ENCODE peak calls at places on chromosomes 4 and X, in six cellular contexts. Z is neural crest cell, Q is A549, U is epithelial cell of esophagus, C is breast epithelium, X is hepatocyte. I is an unnamed sample.

GRCh38 chr4:2744576-2745270 is 11.4 kb downstream of the TNIP2 start:
- DNase-seq in X (no peak), Z (no peak), U (no peak), Q (no peak), C (no peak), I (no peak)

GRCh38 chr4:176333076-176333475 is 13.3 kb downstream of the SPCS3 start:
- DNase-seq in X (no peak), U (no peak), C (no peak), Z (no peak), Q (no peak), I (no peak)

GRCh38 chr4:187128226-187128625 is 404.6 kb upstream of the FAT1 start:
- DNase-seq in C (no peak), Q (no peak), Z (no peak), U (peak; percentile 93), X (no peak), I (no peak)

GRCh38 chr4:1326751-1327525 is 20.1 kb upstream of the UVSSA start:
- DNase-seq in U (no peak), Z (no peak), Q (no peak), C (no peak), X (no peak), I (no peak)

GRCh38 chrX:38819709-38820108 is 18.4 kb downstream of the MID1IP1 start:
- DNase-seq in Q (no peak), U (peak; percentile 13), Z (no peak), C (no peak), X (no peak), I (no peak)

GRCh38 chr4:81786063-81786763 is 314.5 kb upstream of the RASGEF1B start:
- DNase-seq in Q (no peak), Z (no peak), U (no peak), C (no peak), X (peak; percentile 30), I (no peak)

GRCh38 chrX:31091819-31092218 is 20.0 kb upstream of the FTHL17 start:
- DNase-seq in Q (no peak), U (peak; percentile 27), Z (no peak), C (no peak), X (no peak), I (no peak)

GRCh38 chr4:47801481-47802002 is 36.3 kb downstream of the CORIN start:
- DNase-seq in Q (no peak), C (no peak), U (no peak), X (no peak), Z (no peak), I (no peak)

GRCh38 chrX:26558719-26559386 is 342.9 kb downstream of the MAGEB5 start:
- DNase-seq in X (no peak), U (no peak), C (no peak), Q (no peak), Z (no peak), I (no peak)

GRCh38 chr4:143085224-143085623 is 99.5 kb upstream of the USP38 start:
- DNase-seq in U (no peak), Z (no peak), C (no peak), Q (peak; percentile 2), X (no peak), I (no peak)

GRCh38 chr4:111923786-111924185 is 221.5 kb upstream of the FAM241A start:
- DNase-seq in C (no peak), U (peak; percentile 74), X (no peak), Q (no peak), Z (no peak), I (no peak)

GRCh38 chr4:38654273-38654672 is 9.7 kb upstream of the KLF3 start:
- DNase-seq in C (no peak), X (no peak), Q (no peak), Z (no peak), U (no peak), I (no peak)

GRCh38 chr4:23789765-23790164 is 100.1 kb downstream of the PPARGC1A start:
- DNase-seq in U (peak; percentile 6), X (peak; percentile 10), Z (no peak), C (no peak), Q (no peak), I (no peak)

GRCh38 chr4:180610317-180610716 is 1632.9 kb upstream of the TENM3 start:
- DNase-seq in Z (no peak), Q (no peak), C (no peak), U (peak; percentile 83), X (peak; percentile 16), I (no peak)

DNA sequence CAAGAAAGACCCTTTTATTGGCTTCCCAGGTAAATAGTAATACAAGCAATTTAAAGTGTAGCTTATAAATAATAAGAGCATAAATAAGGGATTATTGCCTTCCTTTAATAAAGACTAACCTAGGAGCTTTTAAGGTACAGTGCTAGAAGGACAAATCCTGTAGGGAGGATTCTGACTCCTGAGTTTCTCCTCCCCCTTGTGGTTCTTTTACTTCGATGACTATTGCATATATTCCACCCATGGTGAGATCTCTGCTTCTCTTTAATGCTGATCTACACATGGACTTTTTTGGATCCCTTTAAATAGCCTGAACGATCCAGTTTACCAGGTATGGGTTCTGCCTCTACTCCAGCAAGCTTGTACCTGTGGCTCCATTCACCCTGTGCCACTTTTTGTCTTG is 2.5 kb downstream of the GALNT7 start:
- DNase-seq in U (peak; percentile 62), C (no peak), Z (no peak), Q (peak; percentile 38), X (peak; percentile 37), I (no peak)
- TF ChIP-seq CTCF in U (peak; percentile 55), C (no peak), Z (peak; percentile 59), Q (peak; percentile 26), X (peak; percentile 26), I (no peak)

DNA sequence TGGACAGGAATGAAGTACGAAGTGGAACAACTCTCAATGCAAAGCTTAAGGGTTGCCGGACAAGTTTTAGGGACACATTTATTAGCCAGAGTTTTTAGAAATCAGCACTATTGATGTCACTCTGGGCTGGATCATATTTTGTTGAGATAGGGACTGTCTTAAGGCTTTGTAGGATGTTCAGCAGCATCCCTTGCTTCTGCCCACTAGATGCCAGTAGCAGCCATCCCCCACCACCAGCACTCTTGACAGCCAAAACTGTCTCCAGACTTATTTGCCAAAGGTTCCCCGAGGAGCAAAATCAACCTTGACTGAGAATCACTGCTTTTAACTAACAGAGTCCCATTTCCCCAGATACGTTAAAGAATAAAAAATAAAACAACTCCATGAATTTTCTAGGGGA is 1497.3 kb downstream of the STIM2 start:
- DNase-seq in X (peak; percentile 26), U (peak; percentile 41), C (no peak), Q (peak; percentile 7), Z (no peak), I (no peak)
- TF ChIP-seq CTCF in X (peak; percentile 22), U (peak; percentile 42), C (no peak), Q (no peak), Z (peak; percentile 38), I (peak; percentile 43)

DNA sequence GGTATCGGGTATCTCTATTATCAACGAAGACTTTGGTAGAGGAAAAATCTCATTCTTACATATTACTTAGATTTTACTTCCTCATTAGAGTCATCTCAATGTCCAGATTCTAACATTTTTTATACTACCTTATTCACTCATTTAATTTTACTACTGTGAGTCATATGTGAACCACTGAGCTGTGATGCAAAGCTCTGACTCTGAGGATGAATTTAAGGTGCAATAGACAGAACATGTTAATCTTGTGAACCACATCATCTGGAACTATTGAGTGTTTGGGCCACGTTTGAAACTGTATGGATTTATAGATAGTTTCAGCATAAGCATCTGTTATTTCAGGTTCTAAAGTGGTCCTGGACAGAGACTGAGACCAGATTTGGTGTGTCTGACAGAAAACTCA is 78.4 kb downstream of the PWWP3B start:
- DNase-seq in Z (no peak), C (no peak), X (no peak), Q (no peak), U (peak; percentile 69), I (no peak)
- TF ChIP-seq CTCF in Z (no peak), C (no peak), X (no peak), Q (no peak), U (no peak), I (no peak)

GRCh38 chr4:125319311-125319710 is 4.6 kb downstream of the FAT4 start:
- DNase-seq in Q (no peak), X (no peak), Z (no peak), U (no peak), C (no peak), I (no peak)
- TF ChIP-seq CTCF in Q (no peak), X (no peak), Z (no peak), U (no peak), C (no peak), I (no peak)

I was measured in D721Med.